ENCODE peak calls at places on chromosome 16, in eight cellular contexts. S is activated effector memory CD4-positive, alpha-beta T cell treated with Interleukin-2 at 50 U/mL for 16 hours; X is stimulated activated CD8-positive, alpha-beta memory T cell treated with anti-CD3 and anti-CD28 coated beads, Interleukin-2, amount 100 ng/mL, for 1 hour; K is neural progenitor cell; V is stimulated activated CD4-positive, alpha-beta T cell treated with anti-CD3 and anti-CD28 coated beads, Interleukin-12 subunit alpha, Interleukin-12 subunit beta, amount 100 ng/mL, for 24 hours; M is psoas muscle; A is epithelial cell of esophagus; W is activated T-helper 1 cell treated with anti-CD3 and anti-CD28 coated beads, Interleukin-2, amount 50 U/mL, for 16 hours. I is an unnamed sample.
A peak's percentile ranks its signal among the peaks of the same experiment; 100 is the strongest.

GRCh38 chr16:84022641-84023040 is 20.0 kb downstream of the SLC38A8 start:
- DNase-seq in S (no peak), X (no peak), K (no peak), V (no peak), M (no peak), A (no peak), W (no peak), I (no peak)

GRCh38 chr16:50680907-50681885 is at the start of gene SNX20:
- DNase-seq in S (peak; percentile 65), X (peak; percentile 35), K (no peak), V (peak; percentile 49), M (no peak), A (no peak), W (peak; percentile 45), I (no peak)

GRCh38 chr16:48647794-48648193 is 37.8 kb upstream of the N4BP1 start:
- DNase-seq in S (no peak), X (no peak), K (no peak), V (no peak), M (no peak), A (no peak), W (no peak), I (no peak)

GRCh38 chr16:17194190-17194780 is 276.5 kb downstream of the XYLT1 start:
- DNase-seq in S (peak; percentile 32), X (peak; percentile 29), K (peak; percentile 82), V (peak; percentile 47), M (peak; percentile 71), A (no peak), W (peak; percentile 25), I (no peak)

GRCh38 chr16:3992297-3993051 is 112.0 kb upstream of the CREBBP start:
- DNase-seq in S (no peak), X (no peak), K (peak; percentile 75), V (no peak), M (no peak), A (no peak), W (no peak), I (no peak)

GRCh38 chr16:10745856-10746255 is 2.2 kb downstream of the NUBP1 start:
- DNase-seq in S (no peak), X (no peak), K (no peak), V (no peak), M (no peak), A (no peak), W (no peak), I (no peak)

GRCh38 chr16:12321363-12321762 is 344.8 kb downstream of the SNX29 start:
- DNase-seq in S (no peak), X (no peak), K (peak; percentile 26), V (no peak), M (no peak), A (no peak), W (no peak), I (no peak)

GRCh38 chr16:79026117-79026516 is 574.4 kb downstream of the MAF start:
- DNase-seq in S (no peak), X (no peak), K (no peak), V (no peak), M (no peak), A (no peak), W (no peak), I (no peak)

GRCh38 chr16:82584553-82585152 is 42.1 kb upstream of the CDH13 start:
- DNase-seq in S (no peak), X (no peak), K (no peak), V (no peak), M (peak; percentile 53), A (no peak), W (no peak), I (no peak)

GRCh38 chr16:4850211-4850610 is 2.9 kb downstream of the UBN1 start:
- DNase-seq in S (no peak), X (no peak), K (no peak), V (no peak), M (no peak), A (no peak), W (no peak), I (no peak)

GRCh38 chr16:75222271-75222783 is 3.5 kb downstream of the CTRB1 start:
- DNase-seq in S (no peak), X (no peak), K (no peak), V (no peak), M (no peak), A (no peak), W (no peak), I (no peak)

GRCh38 chr16:7691533-7691932 is 358.9 kb downstream of the RBFOX1 start:
- DNase-seq in S (no peak), X (no peak), K (no peak), V (no peak), M (no peak), A (no peak), W (no peak), I (no peak)

GRCh38 chr16:84495506-84495905 is 9.0 kb downstream of the MEAK7 start:
- DNase-seq in S (no peak), X (no peak), K (no peak), V (no peak), M (no peak), A (no peak), W (no peak), I (no peak)

GRCh38 chr16:86424413-86424812 is 85.9 kb upstream of the FOXF1 start:
- DNase-seq in S (no peak), X (no peak), K (peak; percentile 75), V (no peak), M (no peak), A (no peak), W (no peak), I (no peak)

GRCh38 chr16:66367968-66368891 is 1.7 kb downstream of the CDH5 start:
- DNase-seq in S (no peak), X (no peak), K (peak; percentile 44), V (no peak), M (peak; percentile 18), A (no peak), W (no peak), I (no peak)

GRCh38 chr16:12573730-12574383 is 229.8 kb downstream of the CPPED1 start:
- DNase-seq in S (peak; percentile 24), X (peak; percentile 23), K (peak; percentile 70), V (peak; percentile 63), M (no peak), A (no peak), W (peak; percentile 37), I (peak; percentile 75)

GRCh38 chr16:49952386-49952785 is 72.6 kb upstream of the CNEP1R1 start:
- DNase-seq in S (no peak), X (no peak), K (no peak), V (no peak), M (no peak), A (peak; percentile 24), W (no peak), I (peak; percentile 71)

GRCh38 chr16:3602320-3602653 is 9.1 kb downstream of the SLX4 start:
- DNase-seq in S (no peak), X (no peak), K (no peak), V (no peak), M (no peak), A (no peak), W (no peak), I (no peak)

GRCh38 chr16:28821874-28822519 is 802 bp upstream of the ATXN2L start:
- DNase-seq in S (no peak), X (no peak), K (peak; percentile 3), V (no peak), M (no peak), A (no peak), W (no peak), I (no peak)

GRCh38 chr16:67961551-67961957 is 6.9 kb downstream of the SLC12A4 start:
- DNase-seq in S (no peak), X (no peak), K (no peak), V (no peak), M (no peak), A (peak; percentile 99), W (no peak), I (peak; percentile 61)